ENCODE peak calls at places on chromosomes 5 and 9, in four cellular contexts. One of them, this sample, is unnamed.
A peak's percentile ranks its signal among the peaks of the same experiment; 100 is the strongest.

GRCh38 chr9:23766613-23767012 is 59.4 kb downstream of the ELAVL2 start:
- DNase-seq in neural progenitor cell: no peak
- DNase-seq in sigmoid colon: no peak
- DNase-seq in DND-41: no peak
- DNase-seq in this sample: no peak

GRCh38 chr5:66860199-66860975 is 264.2 kb downstream of the MAST4 start:
- DNase-seq in neural progenitor cell: peak; percentile 24
- DNase-seq in sigmoid colon: no peak
- DNase-seq in DND-41: no peak
- DNase-seq in this sample: no peak

GRCh38 chr5:135243194-135244191 is 155.5 kb downstream of the MACROH2A1 start:
- DNase-seq in neural progenitor cell: no peak
- DNase-seq in sigmoid colon: peak; percentile 97
- DNase-seq in DND-41: peak; percentile 2
- DNase-seq in this sample: no peak

GRCh38 chr9:81408951-81409350 is 280.4 kb downstream of the TLE1 start:
- DNase-seq in neural progenitor cell: no peak
- DNase-seq in sigmoid colon: no peak
- DNase-seq in DND-41: no peak
- DNase-seq in this sample: no peak

GRCh38 chr9:38687389-38687842 is 32.5 kb downstream of the FAM240B start:
- DNase-seq in neural progenitor cell: no peak
- DNase-seq in sigmoid colon: peak; percentile 72
- DNase-seq in DND-41: no peak
- DNase-seq in this sample: no peak

GRCh38 chr5:110386782-110387181 is 339.7 kb downstream of the TMEM232 start:
- DNase-seq in neural progenitor cell: no peak
- DNase-seq in sigmoid colon: no peak
- DNase-seq in DND-41: no peak
- DNase-seq in this sample: no peak

GRCh38 chr5:68424799-68425537 is 209.4 kb downstream of the PIK3R1 start:
- DNase-seq in neural progenitor cell: no peak
- DNase-seq in sigmoid colon: no peak
- DNase-seq in DND-41: peak; percentile 64
- DNase-seq in this sample: no peak

GRCh38 chr5:43190755-43191603 is 1.0 kb upstream of the NIM1K start:
- DNase-seq in neural progenitor cell: peak; percentile 32
- DNase-seq in sigmoid colon: no peak
- DNase-seq in DND-41: no peak
- DNase-seq in this sample: no peak

GRCh38 chr5:71860048-71860447 is 141.0 kb downstream of the CARTPT start:
- DNase-seq in neural progenitor cell: peak; percentile 18
- DNase-seq in sigmoid colon: no peak
- DNase-seq in DND-41: no peak
- DNase-seq in this sample: no peak

GRCh38 chr5:158876263-158876942 is 223.3 kb downstream of the EBF1 start:
- DNase-seq in neural progenitor cell: no peak
- DNase-seq in sigmoid colon: no peak
- DNase-seq in DND-41: no peak
- DNase-seq in this sample: no peak

GRCh38 chr5:67879619-67880357 is 335.8 kb upstream of the PIK3R1 start:
- DNase-seq in neural progenitor cell: no peak
- DNase-seq in sigmoid colon: no peak
- DNase-seq in DND-41: no peak
- DNase-seq in this sample: no peak

GRCh38 chr9:90580576-90580975 is 62.0 kb downstream of the DIRAS2 start:
- DNase-seq in neural progenitor cell: no peak
- DNase-seq in sigmoid colon: no peak
- DNase-seq in DND-41: no peak
- DNase-seq in this sample: no peak

GRCh38 chr5:114018178-114018577 is 343.7 kb upstream of the KCNN2 start:
- DNase-seq in neural progenitor cell: peak; percentile 52
- DNase-seq in sigmoid colon: no peak
- DNase-seq in DND-41: no peak
- DNase-seq in this sample: no peak

GRCh38 chr5:176851380-176851779 is 41.0 kb downstream of the UNC5A start:
- DNase-seq in neural progenitor cell: no peak
- DNase-seq in sigmoid colon: no peak
- DNase-seq in DND-41: no peak
- DNase-seq in this sample: no peak

GRCh38 chr5:158701406-158702177 is 398.1 kb downstream of the EBF1 start:
- DNase-seq in neural progenitor cell: no peak
- DNase-seq in sigmoid colon: no peak
- DNase-seq in DND-41: no peak
- DNase-seq in this sample: no peak

GRCh38 chr9:104944356-104944755 is 16.4 kb upstream of the ABCA1 start:
- DNase-seq in neural progenitor cell: no peak
- DNase-seq in sigmoid colon: no peak
- DNase-seq in DND-41: no peak
- DNase-seq in this sample: no peak

GRCh38 chr5:180594311-180595045 is 3.2 kb upstream of the SCGB3A1 start:
- DNase-seq in neural progenitor cell: no peak
- DNase-seq in sigmoid colon: peak; percentile 45
- DNase-seq in DND-41: no peak
- DNase-seq in this sample: no peak

GRCh38 chr5:159021360-159022177 is 78.1 kb downstream of the EBF1 start:
- DNase-seq in neural progenitor cell: peak; percentile 43
- DNase-seq in sigmoid colon: no peak
- DNase-seq in DND-41: no peak
- DNase-seq in this sample: no peak

GRCh38 chr5:34695275-34696032 is 39.3 kb downstream of the RAI14 start:
- DNase-seq in neural progenitor cell: no peak
- DNase-seq in sigmoid colon: no peak
- DNase-seq in DND-41: no peak
- DNase-seq in this sample: no peak

GRCh38 chr5:150065346-150065745 is 21.0 kb downstream of the CSF1R start:
- DNase-seq in neural progenitor cell: no peak
- DNase-seq in sigmoid colon: peak; percentile 63
- DNase-seq in DND-41: no peak
- DNase-seq in this sample: no peak

GRCh38 chr9:36214571-36214970 is 23.9 kb downstream of the CLTA start:
- DNase-seq in neural progenitor cell: no peak
- DNase-seq in sigmoid colon: no peak
- DNase-seq in DND-41: no peak
- DNase-seq in this sample: no peak

GRCh38 chr9:17116400-17116837 is 18.4 kb upstream of the CNTLN start:
- DNase-seq in neural progenitor cell: peak; percentile 44
- DNase-seq in sigmoid colon: no peak
- DNase-seq in DND-41: no peak
- DNase-seq in this sample: no peak

GRCh38 chr9:133931059-133931458 is 61.1 kb downstream of the VAV2 start:
- DNase-seq in neural progenitor cell: no peak
- DNase-seq in sigmoid colon: no peak
- DNase-seq in DND-41: no peak
- DNase-seq in this sample: no peak

GRCh38 chr5:150589791-150590601 is 50.5 kb upstream of the SYNPO start:
- DNase-seq in neural progenitor cell: peak; percentile 64
- DNase-seq in sigmoid colon: peak; percentile 92
- DNase-seq in DND-41: no peak
- DNase-seq in this sample: no peak

GRCh38 chr9:134205636-134206316 is 41.4 kb upstream of the RNU6ATAC start:
- DNase-seq in neural progenitor cell: no peak
- DNase-seq in sigmoid colon: peak; percentile 78
- DNase-seq in DND-41: no peak
- DNase-seq in this sample: no peak

GRCh38 chr5:172860520-172861443 is 26.7 kb downstream of the ERGIC1 start:
- DNase-seq in neural progenitor cell: no peak
- DNase-seq in sigmoid colon: peak; percentile 97
- DNase-seq in DND-41: no peak
- DNase-seq in this sample: no peak
- H3K4me1 ChIP-seq in neural progenitor cell: peaks cover 15% of the 10 kb centered on the region
- H3K4me1 ChIP-seq in sigmoid colon: peaks cover 54% of the 10 kb centered on the region
- H3K4me1 ChIP-seq in DND-41: no peaks in the 10 kb centered on the region
- H3K4me1 ChIP-seq in this sample: no peaks in the 10 kb centered on the region

GRCh38 chr9:4299006-4299795 is 667 bp downstream of the GLIS3 start:
- DNase-seq in neural progenitor cell: peak; percentile 75
- DNase-seq in sigmoid colon: peak; percentile 74
- DNase-seq in DND-41: no peak
- DNase-seq in this sample: peak; percentile 51
- H3K4me3 ChIP-seq in neural progenitor cell: peak overlapping the region; percentile 89
- H3K4me3 ChIP-seq in sigmoid colon: peak overlapping the region; percentile 62
- H3K4me3 ChIP-seq in DND-41: no peak overlapping the region
- H3K4me3 ChIP-seq in this sample: peak overlapping the region; percentile 65

DNA sequence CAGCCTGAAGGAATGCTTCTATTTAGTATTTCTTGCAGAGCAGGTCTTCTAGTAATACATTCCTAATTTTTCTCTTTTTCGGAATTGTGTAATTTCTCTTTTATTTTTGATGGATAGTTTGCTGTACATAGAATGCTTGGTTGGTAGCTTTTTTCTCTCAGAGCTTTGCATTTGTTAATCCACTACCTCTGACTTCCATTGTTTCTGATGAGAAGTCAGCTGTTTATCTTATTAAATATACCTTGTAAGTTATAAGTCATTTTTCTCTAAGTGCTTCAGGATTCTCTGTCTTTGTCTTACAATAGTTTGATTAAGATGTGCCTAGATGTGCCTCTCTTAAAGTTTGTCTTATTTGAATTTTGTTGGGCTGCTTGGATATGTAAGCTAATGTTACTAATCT is 101.9 kb downstream of the HTR1A start:
- DNase-seq in neural progenitor cell: no peak
- DNase-seq in sigmoid colon: no peak
- DNase-seq in DND-41: no peak
- DNase-seq in this sample: no peak
- H3K9me3 ChIP-seq in neural progenitor cell: peaks cover 26% of the 10 kb centered on the region
- H3K9me3 ChIP-seq in sigmoid colon: no peaks in the 10 kb centered on the region
- H3K9me3 ChIP-seq in DND-41: peaks cover 3% of the 10 kb centered on the region
- H3K9me3 ChIP-seq in this sample: no peaks in the 10 kb centered on the region

DNA sequence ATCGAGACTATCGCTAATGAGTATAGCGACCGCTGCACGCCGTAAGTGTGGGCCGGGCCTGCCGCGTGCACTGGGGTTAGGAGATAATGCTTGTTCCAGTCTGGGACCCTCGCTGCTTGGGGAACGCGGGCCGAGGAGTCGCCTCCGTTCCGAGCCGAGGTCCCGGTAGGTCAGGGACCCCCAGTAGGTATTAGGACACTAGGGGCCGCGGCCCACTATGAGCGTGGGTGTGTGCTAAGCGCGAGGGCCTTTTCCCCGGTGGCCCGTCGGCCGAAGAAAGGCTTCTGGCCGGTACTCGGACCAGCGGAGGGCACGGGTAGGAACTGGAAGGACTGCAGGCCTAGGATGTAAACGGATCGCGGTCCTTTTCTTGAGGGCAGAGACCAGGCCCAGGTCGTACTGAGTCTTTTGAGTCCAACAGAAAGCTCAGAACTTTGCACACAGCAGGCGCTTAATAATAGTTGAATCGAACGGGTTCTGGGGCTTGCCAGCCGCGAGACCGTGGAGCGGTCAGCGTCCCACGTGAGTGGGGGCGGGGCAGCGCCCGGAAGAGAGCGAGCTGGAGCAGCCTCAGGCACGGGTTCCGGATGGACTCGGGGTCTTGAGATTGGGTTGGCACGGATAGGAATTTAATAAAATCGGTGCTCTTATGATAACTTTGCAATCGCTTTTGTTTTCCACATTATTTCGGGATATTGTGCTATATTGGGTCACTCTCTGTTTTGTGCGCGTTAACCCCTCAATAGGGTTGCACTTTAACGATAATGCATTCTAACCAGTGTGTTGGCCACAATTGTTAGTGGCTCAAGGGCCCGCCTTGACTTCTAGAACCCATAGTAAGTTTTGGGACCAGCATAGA is 733 bp downstream of the HSPA4 start:
- DNase-seq in neural progenitor cell: peak; percentile 66
- DNase-seq in sigmoid colon: peak; percentile 72
- DNase-seq in DND-41: peak; percentile 60
- DNase-seq in this sample: no peak
- H3K4me1 ChIP-seq in neural progenitor cell: peaks cover 17% of the 10 kb centered on the region
- H3K4me1 ChIP-seq in sigmoid colon: peaks cover 48% of the 10 kb centered on the region
- H3K4me1 ChIP-seq in DND-41: peaks cover 46% of the 10 kb centered on the region
- H3K4me1 ChIP-seq in this sample: peaks cover 29% of the 10 kb centered on the region